ENCODE peak calls at places on chromosome 1, in nine cellular contexts. M is posterior cingulate gyrus; O is AG04449; Q is AG08395; X is RWPE1; R is activated CD4-positive, alpha-beta memory T cell treated with anti-CD3 and anti-CD28 coated beads, Interleukin-2, amount 10 ng/mL, durations not matched to agents 7 days and 5 days; L is left ventricle myocardium superior; I is stimulated activated CD4-positive, alpha-beta T cell treated with anti-CD3 and anti-CD28 coated beads, Interleukin-2, amount 100 ng/mL, for 48 hours; U is ELF-1. D is an unnamed sample.

GRCh38 chr1:243415663-243416365 is 160.0 kb downstream of the SDCCAG8 start:
- DNase-seq in M (peak), O (no peak), Q (no peak), X (no peak), R (no peak), L (no peak), I (no peak), U (no peak), D (no peak)

GRCh38 chr1:25360596-25361581 is 22.8 kb downstream of the TMEM50A start:
- DNase-seq in M (no peak), O (no peak), Q (peak), X (peak), R (no peak), L (no peak), I (no peak), U (no peak), D (no peak)

GRCh38 chr1:234355782-234356510 is 17.3 kb upstream of the COA6 start:
- DNase-seq in M (no peak), O (no peak), Q (no peak), X (no peak), R (no peak), L (no peak), I (no peak), U (no peak), D (no peak)

GRCh38 chr1:160877221-160877620 is 7.8 kb downstream of the ITLN1 start:
- DNase-seq in M (no peak), O (no peak), Q (no peak), X (no peak), R (no peak), L (no peak), I (no peak), U (no peak), D (no peak)

GRCh38 chr1:203823306-203823705 is 27.9 kb downstream of the ZBED6 start:
- DNase-seq in M (no peak), O (peak), Q (no peak), X (no peak), R (no peak), L (no peak), I (no peak), U (no peak), D (no peak)

GRCh38 chr1:97050501-97050900 is 328.9 kb downstream of the PTBP2 start:
- DNase-seq in M (no peak), O (no peak), Q (peak), X (no peak), R (no peak), L (no peak), I (no peak), U (peak), D (no peak)

GRCh38 chr1:3473381-3473844 is 18.9 kb downstream of the ARHGEF16 start:
- DNase-seq in M (no peak), O (peak), Q (peak), X (peak), R (no peak), L (no peak), I (no peak), U (no peak), D (no peak)

GRCh38 chr1:192277635-192278034 is 39.2 kb upstream of the RGS21 start:
- DNase-seq in M (no peak), O (no peak), Q (no peak), X (no peak), R (no peak), L (no peak), I (no peak), U (no peak), D (no peak)

GRCh38 chr1:30683699-30684098 is 39.7 kb downstream of the MATN1 start:
- DNase-seq in M (peak), O (no peak), Q (no peak), X (no peak), R (no peak), L (no peak), I (no peak), U (no peak), D (no peak)

GRCh38 chr1:67675800-67676199 is 9.2 kb upstream of the GADD45A start:
- DNase-seq in M (no peak), O (no peak), Q (peak), X (no peak), R (no peak), L (no peak), I (no peak), U (no peak), D (no peak)

GRCh38 chr1:212415107-212415841 is 588 bp upstream of the PACC1 start:
- DNase-seq in M (peak), O (no peak), Q (no peak), X (no peak), R (no peak), L (no peak), I (no peak), U (peak), D (peak)

GRCh38 chr1:78500529-78500928 is 9.8 kb downstream of the PTGFR start:
- DNase-seq in M (no peak), O (no peak), Q (no peak), X (no peak), R (no peak), L (no peak), I (no peak), U (no peak), D (no peak)

GRCh38 chr1:38549191-38549590 is 310.4 kb downstream of the RRAGC start:
- DNase-seq in M (no peak), O (no peak), Q (no peak), X (no peak), R (no peak), L (no peak), I (no peak), U (no peak), D (peak)

GRCh38 chr1:18716785-18717678 is 86.4 kb downstream of the PAX7 start:
- DNase-seq in M (no peak), O (no peak), Q (no peak), X (no peak), R (no peak), L (no peak), I (no peak), U (no peak), D (no peak)

GRCh38 chr1:73909043-73909567 is 288.9 kb downstream of the LRRIQ3 start:
- DNase-seq in M (no peak), O (no peak), Q (no peak), X (no peak), R (no peak), L (no peak), I (no peak), U (no peak), D (no peak)

GRCh38 chr1:214551436-214552173 is at the start of gene PTPN14:
- DNase-seq in M (peak), O (peak), Q (peak), X (peak), R (no peak), L (peak), I (no peak), U (peak), D (peak)

D was measured in hippocampal formation.